ENCODE peak calls at places on chromosomes 4 and X, in five cellular contexts. One of them, this sample, is unnamed.

GRCh38 chr4:148397006-148397673 is 45.1 kb downstream of the NR3C2 start:
- DNase-seq in NCI-H510A: no peak
- DNase-seq in H1: no peak
- DNase-seq in PC-3: no peak
- DNase-seq in HTR-8/SVneo: no peak
- DNase-seq in this sample: no peak

GRCh38 chr4:113610542-113610941 is 151.0 kb downstream of the CAMK2D start:
- DNase-seq in NCI-H510A: peak
- DNase-seq in H1: no peak
- DNase-seq in HTR-8/SVneo: no peak
- DNase-seq in PC-3: no peak
- DNase-seq in this sample: no peak

GRCh38 chr4:8651661-8652180 is 59.2 kb downstream of the CPZ start:
- DNase-seq in NCI-H510A: no peak
- DNase-seq in HTR-8/SVneo: no peak
- DNase-seq in PC-3: no peak
- DNase-seq in H1: no peak
- DNase-seq in this sample: no peak

GRCh38 chr4:48033825-48034413 is 17.3 kb downstream of the NIPAL1 start:
- DNase-seq in NCI-H510A: no peak
- DNase-seq in HTR-8/SVneo: no peak
- DNase-seq in H1: no peak
- DNase-seq in PC-3: peak
- DNase-seq in this sample: peak

GRCh38 chrX:106997611-106998010 is 2.4 kb downstream of the MORC4 start:
- DNase-seq in HTR-8/SVneo: no peak
- DNase-seq in H1: no peak
- DNase-seq in PC-3: no peak
- DNase-seq in NCI-H510A: no peak
- DNase-seq in this sample: no peak

GRCh38 chr4:2587215-2587823 is 50.9 kb downstream of the FAM193A start:
- DNase-seq in HTR-8/SVneo: no peak
- DNase-seq in NCI-H510A: no peak
- DNase-seq in PC-3: no peak
- DNase-seq in H1: no peak
- DNase-seq in this sample: no peak

GRCh38 chr4:60128916-60129315 is 1071.2 kb upstream of the ADGRL3 start:
- DNase-seq in NCI-H510A: no peak
- DNase-seq in PC-3: peak
- DNase-seq in H1: no peak
- DNase-seq in HTR-8/SVneo: no peak
- DNase-seq in this sample: peak

GRCh38 chrX:43349363-43349762 is 306.7 kb upstream of the MAOA start:
- DNase-seq in HTR-8/SVneo: no peak
- DNase-seq in NCI-H510A: no peak
- DNase-seq in PC-3: peak
- DNase-seq in H1: no peak
- DNase-seq in this sample: peak

GRCh38 chrX:107845625-107846024 is 20.0 kb downstream of the MID2 start:
- DNase-seq in H1: no peak
- DNase-seq in HTR-8/SVneo: no peak
- DNase-seq in NCI-H510A: no peak
- DNase-seq in PC-3: no peak
- DNase-seq in this sample: no peak

GRCh38 chrX:20399728-20400414 is 133.2 kb upstream of the RPS6KA3 start:
- DNase-seq in H1: no peak
- DNase-seq in PC-3: no peak
- DNase-seq in HTR-8/SVneo: no peak
- DNase-seq in NCI-H510A: no peak
- DNase-seq in this sample: no peak

GRCh38 chr4:40255722-40256281 is 59.0 kb downstream of the RHOH start:
- DNase-seq in PC-3: peak
- DNase-seq in NCI-H510A: peak
- DNase-seq in HTR-8/SVneo: peak
- DNase-seq in H1: no peak
- DNase-seq in this sample: peak

GRCh38 chr4:153757407-153757806 is 2.4 kb downstream of the RNF175 start:
- DNase-seq in HTR-8/SVneo: no peak
- DNase-seq in NCI-H510A: no peak
- DNase-seq in PC-3: peak
- DNase-seq in H1: no peak
- DNase-seq in this sample: no peak

This sample was measured in MCF 10A.